ENCODE peak calls at places on chromosome 9, in six cellular contexts. I is H1, A is prostate gland, Y is thyroid gland, P is adrenal gland, C is transverse colon. X is an unnamed sample.

GRCh38 chr9:134057751-134058701 is 9.8 kb downstream of the BRD3 start:
- DNase-seq in C (peak), I (no peak), A (no peak), Y (peak), P (peak), X (peak)

GRCh38 chr9:95852059-95853032 is 23.1 kb upstream of the ERCC6L2 start:
- DNase-seq in P (no peak), A (no peak), C (no peak), Y (no peak), I (no peak), X (no peak)

GRCh38 chr9:89427621-89428221 is 70.2 kb downstream of the SEMA4D start:
- DNase-seq in A (no peak), I (no peak), P (peak), C (no peak), Y (no peak), X (no peak)

GRCh38 chr9:71725590-71726338 is 42.5 kb downstream of the CEMIP2 start:
- DNase-seq in A (peak), C (no peak), Y (no peak), I (no peak), P (peak), X (no peak)

GRCh38 chr9:33022755-33023154 is 2.3 kb upstream of the DNAJA1 start:
- DNase-seq in I (no peak), P (no peak), A (no peak), C (no peak), Y (no peak), X (no peak)

GRCh38 chr9:114411452-114411851 is 23.7 kb upstream of the AKNA start:
- DNase-seq in P (no peak), I (no peak), C (no peak), A (no peak), Y (no peak), X (no peak)

GRCh38 chr9:22815246-22815645 is 368.6 kb downstream of the DMRTA1 start:
- DNase-seq in P (no peak), Y (no peak), I (no peak), A (no peak), C (no peak), X (no peak)

GRCh38 chr9:113590389-113590788 is 126.9 kb downstream of the RGS3 start:
- DNase-seq in Y (no peak), A (no peak), C (no peak), I (no peak), P (no peak), X (no peak)

GRCh38 chr9:27528886-27529315 is 713 bp downstream of the MOB3B start:
- DNase-seq in I (no peak), Y (peak), A (peak), P (peak), C (peak), X (peak)

GRCh38 chr9:69200071-69200470 is 26.0 kb downstream of the TJP2 start:
- DNase-seq in P (no peak), C (no peak), A (no peak), Y (peak), I (no peak), X (no peak)

GRCh38 chr9:16532272-16532671 is 338.2 kb downstream of the BNC2 start:
- DNase-seq in P (no peak), I (no peak), C (no peak), A (no peak), Y (no peak), X (no peak)

GRCh38 chr9:113564804-113565237 is 101.3 kb downstream of the RGS3 start:
- DNase-seq in A (peak), Y (peak), I (no peak), P (no peak), C (peak), X (no peak)

GRCh38 chr9:128987800-128988199 is 40.3 kb downstream of the NUP188 start:
- DNase-seq in C (no peak), Y (no peak), A (no peak), I (no peak), P (peak), X (no peak)

GRCh38 chr9:116178481-116179211 is 25.1 kb downstream of the PAPPA start:
- DNase-seq in P (no peak), Y (no peak), C (no peak), I (no peak), A (no peak), X (no peak)

GRCh38 chr9:88256216-88256615 is 117.9 kb upstream of the SPATA31C2 start:
- DNase-seq in I (no peak), P (no peak), Y (no peak), A (no peak), C (no peak), X (no peak)

GRCh38 chr9:134545213-134546211 is 96.1 kb upstream of the COL5A1 start:
- DNase-seq in P (no peak), I (no peak), Y (no peak), A (no peak), C (no peak), X (no peak)

GRCh38 chr9:107838766-107839165 is 349.2 kb upstream of the KLF4 start:
- DNase-seq in I (no peak), C (no peak), P (no peak), Y (no peak), A (no peak), X (no peak)

GRCh38 chr9:134693641-134694367 is 52.2 kb downstream of the COL5A1 start:
- DNase-seq in P (no peak), C (no peak), A (no peak), I (no peak), Y (no peak), X (no peak)

GRCh38 chr9:104914458-104914857 is 13.5 kb downstream of the ABCA1 start:
- DNase-seq in C (no peak), I (no peak), Y (no peak), A (no peak), P (no peak), X (no peak)

GRCh38 chr9:69975681-69976080 is 68.0 kb upstream of the MAMDC2 start:
- DNase-seq in Y (no peak), P (no peak), I (no peak), A (no peak), C (no peak), X (no peak)

GRCh38 chr9:134415026-134415425 is 88.8 kb downstream of the RXRA start:
- DNase-seq in P (no peak), C (no peak), I (no peak), A (no peak), Y (peak), X (no peak)

GRCh38 chr9:17116400-17116837 is 18.4 kb upstream of the CNTLN start:
- DNase-seq in P (no peak), A (no peak), Y (no peak), I (no peak), C (no peak), X (no peak)

GRCh38 chr9:72383978-72384709 is 19.1 kb upstream of the ZFAND5 start:
- DNase-seq in A (no peak), C (no peak), I (no peak), Y (no peak), P (no peak), X (no peak)

GRCh38 chr9:30574355-30575151 is 1809.9 kb upstream of the ACO1 start:
- DNase-seq in P (no peak), I (no peak), A (no peak), C (no peak), Y (no peak), X (no peak)

GRCh38 chr9:131405429-131405828 is 11.5 kb downstream of the PRRC2B start:
- DNase-seq in P (peak), Y (no peak), A (no peak), C (no peak), I (peak), X (no peak)

GRCh38 chr9:127293767-127294166 is 29.2 kb downstream of the GARNL3 start:
- DNase-seq in C (no peak), P (no peak), Y (no peak), I (no peak), A (no peak), X (no peak)

GRCh38 chr9:38687389-38687842 is 32.5 kb downstream of the FAM240B start:
- DNase-seq in C (peak), I (no peak), A (peak), P (peak), Y (peak), X (peak)

GRCh38 chr9:14251146-14252071 is 62.5 kb downstream of the NFIB start:
- DNase-seq in C (peak), A (peak), I (no peak), Y (peak), P (peak), X (no peak)
- TF ChIP-seq POLR2A in C (no peak), A (no peak), I (no peak), Y (no peak), P (no peak), X (no peak)

DNA sequence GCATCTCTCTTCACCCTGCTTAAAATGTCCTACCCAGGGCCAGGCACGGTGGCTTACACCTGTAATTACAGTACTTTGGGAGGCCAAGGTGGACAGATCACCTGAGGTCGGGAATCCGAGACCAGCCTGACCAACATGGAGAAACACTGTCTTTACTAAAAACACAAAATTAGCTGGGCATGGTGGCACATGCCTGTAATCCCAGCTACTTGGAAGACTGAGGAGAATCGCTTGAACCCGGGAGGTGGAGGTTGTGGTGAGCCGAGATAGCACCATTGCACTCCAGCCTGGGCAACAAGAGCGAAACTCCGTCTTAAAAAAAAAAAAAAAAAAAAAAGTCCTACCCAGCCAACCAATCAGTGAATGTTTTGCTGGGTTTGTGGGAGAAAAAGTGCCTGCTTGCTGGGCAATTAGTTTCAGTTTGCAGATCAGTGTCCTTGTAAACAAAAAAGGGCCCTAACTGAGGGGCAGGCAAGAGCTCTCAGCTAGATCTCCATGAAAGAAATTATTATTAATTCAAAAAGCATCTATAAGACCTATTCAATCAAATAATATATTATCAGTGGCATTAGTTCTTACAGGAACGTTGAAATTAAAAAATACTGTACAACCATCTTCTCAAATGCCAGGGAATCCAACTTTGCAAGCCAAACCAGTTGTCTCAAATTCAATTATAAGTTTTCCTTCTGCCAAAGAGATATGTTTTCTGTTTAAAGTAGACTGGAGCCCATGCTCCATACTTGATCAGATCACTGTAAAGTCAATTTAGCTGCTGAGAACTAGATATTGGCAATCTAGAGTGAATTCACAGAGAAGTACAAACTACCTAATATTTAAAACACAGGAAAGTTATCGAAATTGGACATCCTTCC is 3.9 kb downstream of the MEGF9 start:
- DNase-seq in P (peak), A (peak), I (no peak), Y (no peak), C (no peak), X (no peak)
- TF ChIP-seq POLR2A in P (peak), A (no peak), I (no peak), Y (no peak), C (no peak), X (no peak)

GRCh38 chr9:136470792-136471469 is 11.9 kb downstream of the SEC16A start:
- DNase-seq in A (no peak), P (no peak), I (no peak), Y (no peak), C (no peak), X (no peak)

GRCh38 chr9:136466155-136466541 is 16.7 kb downstream of the SEC16A start:
- DNase-seq in P (no peak), C (no peak), I (no peak), A (no peak), Y (no peak), X (no peak)

GRCh38 chr9:136465500-136466154 is 17.2 kb downstream of the SEC16A start:
- DNase-seq in Y (no peak), I (no peak), A (no peak), C (no peak), P (no peak), X (no peak)

GRCh38 chr9:136470356-136470755 is 12.5 kb downstream of the SEC16A start:
- DNase-seq in I (no peak), C (no peak), Y (no peak), A (no peak), P (no peak), X (no peak)

GRCh38 chr9:136467766-136468165 is 15.1 kb downstream of the SEC16A start:
- DNase-seq in P (no peak), A (no peak), C (no peak), Y (no peak), I (no peak), X (no peak)
- TF ChIP-seq POLR2A in P (no peak), A (no peak), C (no peak), Y (no peak), I (no peak), X (no peak)

GRCh38 chr9:137580958-137581331 is 2.2 kb upstream of the DPH7 start:
- DNase-seq in A (no peak), I (no peak), P (no peak), C (no peak), Y (no peak), X (no peak)

GRCh38 chr9:137579259-137579604 is 507 bp upstream of the DPH7 start:
- DNase-seq in I (no peak), A (no peak), P (no peak), Y (no peak), C (no peak), X (no peak)

GRCh38 chr9:137575725-137576411 is 2.9 kb downstream of the DPH7 start:
- DNase-seq in P (no peak), A (no peak), Y (no peak), C (no peak), I (no peak), X (no peak)

GRCh38 chr9:137580209-137580957 is 1.7 kb upstream of the DPH7 start:
- DNase-seq in I (no peak), P (no peak), C (no peak), A (no peak), Y (no peak), X (no peak)

DNA sequence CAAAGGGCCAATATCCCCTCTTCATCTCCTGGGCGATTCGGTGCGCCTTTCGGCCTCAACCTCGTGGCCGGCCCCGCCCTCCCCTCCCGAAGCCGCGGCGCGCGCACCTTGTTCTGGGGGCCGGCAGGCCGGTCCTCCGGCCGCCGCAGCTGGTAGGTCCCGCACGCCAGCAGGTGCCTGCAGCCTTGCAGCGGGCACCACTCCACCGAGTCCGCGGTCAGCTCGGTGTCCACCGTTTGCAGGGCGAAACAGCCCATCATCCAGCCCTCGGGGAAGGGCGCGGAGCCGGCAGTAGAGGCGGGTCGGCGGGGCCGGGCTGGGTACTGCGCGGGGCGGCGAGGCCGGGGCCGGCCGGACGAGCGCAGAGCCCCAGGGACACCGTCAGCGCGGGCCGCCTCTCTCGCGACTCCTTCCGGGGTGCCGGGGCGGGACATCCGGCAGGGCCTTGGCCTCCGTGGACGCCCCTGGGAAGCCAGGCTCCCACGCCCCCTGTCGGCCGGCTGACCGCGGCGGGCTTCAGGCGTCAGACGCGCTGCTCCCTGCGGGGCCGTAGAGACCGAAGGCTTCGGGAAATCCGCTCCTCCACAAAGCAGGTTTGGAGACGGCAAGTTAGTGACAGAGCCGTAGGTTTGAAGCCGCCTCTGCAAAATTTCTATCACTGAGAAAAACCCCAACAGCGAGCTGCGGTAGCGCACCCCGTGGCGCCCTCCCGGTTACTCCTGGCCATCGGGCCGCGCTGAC is at the start of gene DPH7:
- DNase-seq in I (peak), P (peak), Y (peak), C (peak), A (peak), X (peak)
- TF ChIP-seq POLR2A in I (peak), P (peak), Y (no peak), C (peak), A (peak), X (peak)

GRCh38 chr9:2286306-2286705 is 271.2 kb downstream of the SMARCA2 start:
- DNase-seq in P (no peak), A (no peak), I (no peak), C (no peak), Y (no peak), X (no peak)

GRCh38 chr9:2290382-2290781 is 275.2 kb downstream of the SMARCA2 start:
- DNase-seq in Y (no peak), P (no peak), I (no peak), C (no peak), A (no peak), X (no peak)

GRCh38 chr9:2289234-2289755 is 274.1 kb downstream of the SMARCA2 start:
- DNase-seq in P (no peak), Y (peak), A (no peak), I (no peak), C (no peak), X (no peak)

GRCh38 chr9:2286825-2287455 is 271.8 kb downstream of the SMARCA2 start:
- DNase-seq in A (no peak), Y (no peak), P (no peak), I (no peak), C (no peak), X (no peak)

DNA sequence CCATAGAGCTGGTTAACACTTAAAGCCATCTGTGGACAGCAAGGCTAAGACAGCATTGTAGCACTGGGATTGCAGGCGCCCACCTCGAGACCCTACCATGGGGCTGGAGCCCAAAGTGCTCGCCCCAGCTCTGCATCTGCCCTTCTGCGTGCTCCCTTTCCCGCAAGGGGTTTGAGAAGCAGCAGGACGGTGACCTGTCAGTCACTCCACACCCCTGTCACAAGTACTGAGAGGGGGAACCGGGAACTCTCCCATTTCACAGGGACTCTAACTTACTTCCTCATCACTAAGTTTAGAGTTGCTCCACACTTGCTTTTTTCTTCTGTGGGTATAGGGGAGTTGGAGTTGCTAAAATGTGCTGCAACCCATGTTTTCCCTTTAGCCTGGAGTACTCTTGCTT is 273.2 kb downstream of the SMARCA2 start:
- DNase-seq in Y (no peak), C (no peak), A (no peak), I (no peak), P (no peak), X (no peak)
- TF ChIP-seq POLR2A in Y (no peak), C (no peak), A (no peak), I (no peak), P (no peak), X (no peak)

GRCh38 chr9:100406962-100407361 is 20.0 kb upstream of the MSANTD3 start:
- DNase-seq in P (no peak), I (no peak), C (no peak), A (no peak), Y (no peak), X (no peak)

GRCh38 chr9:100409176-100409556 is 17.8 kb upstream of the MSANTD3 start:
- DNase-seq in Y (no peak), A (no peak), I (no peak), C (no peak), P (no peak), X (no peak)

GRCh38 chr9:100413839-100414420 is 13.0 kb upstream of the MSANTD3 start:
- DNase-seq in P (no peak), Y (no peak), C (no peak), A (no peak), I (no peak), X (no peak)

GRCh38 chr9:100408541-100409175 is 18.3 kb upstream of the MSANTD3 start:
- DNase-seq in Y (no peak), P (no peak), A (no peak), C (no peak), I (no peak), X (no peak)

DNA sequence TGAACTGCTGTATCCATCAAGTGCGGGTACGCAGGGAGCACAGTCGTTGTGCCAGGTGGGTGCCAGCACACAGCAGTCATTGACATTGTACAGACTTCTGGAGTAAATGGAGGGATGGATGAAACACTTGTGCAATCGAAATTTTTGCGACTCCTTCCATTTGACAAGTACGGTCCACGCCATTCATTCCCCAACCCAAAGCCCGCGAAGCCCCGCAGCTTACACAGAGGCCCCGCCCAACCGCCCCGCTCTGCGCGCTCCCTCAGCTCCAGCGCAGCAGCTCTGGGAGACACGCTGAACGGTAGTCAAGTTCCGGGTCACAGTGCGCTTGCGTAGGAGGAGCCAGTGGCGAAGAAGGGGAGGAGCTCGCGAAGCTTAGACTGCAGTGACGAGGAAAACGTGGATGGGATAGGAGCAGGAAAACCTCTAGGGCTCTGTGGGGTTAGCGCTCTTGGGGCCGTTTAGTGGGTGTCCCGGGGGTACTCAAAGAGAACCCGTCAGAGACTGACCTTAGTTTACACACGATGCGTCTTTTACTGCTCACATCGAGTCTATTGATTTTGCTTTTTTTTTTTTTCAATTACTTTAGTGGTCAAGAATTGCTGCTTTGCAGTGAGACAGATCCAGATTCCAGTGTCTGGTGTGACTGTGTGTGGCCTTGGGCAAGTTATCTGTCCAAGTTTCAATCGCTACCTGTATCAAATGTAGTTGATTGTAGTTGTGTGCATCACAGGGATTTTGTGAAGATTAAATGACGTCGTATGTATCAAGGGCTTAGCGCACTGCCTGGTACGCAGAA is 15.3 kb upstream of the MSANTD3 start:
- DNase-seq in C (peak), Y (peak), A (peak), I (peak), P (peak), X (peak)
- TF ChIP-seq POLR2A in C (no peak), Y (no peak), A (peak), I (peak), P (no peak), X (peak)